ENCODE peak calls at places on chromosome 21, in four cellular contexts. Y is astrocyte, Q is GM12865, D is IMR-90. H is an unnamed sample.

GRCh38 chr21:46634966-46635323 is 529 bp upstream of the PRMT2 start:
- DNase-seq in Y (peak), Q (peak), D (peak), H (no peak)

GRCh38 chr21:37389456-37389855 is 22.9 kb downstream of the DYRK1A start:
- DNase-seq in Y (no peak), Q (no peak), D (no peak), H (no peak)

GRCh38 chr21:15051652-15052554 is 12.9 kb downstream of the NRIP1 start:
- DNase-seq in Y (peak), Q (peak), D (peak), H (no peak)

GRCh38 chr21:26212220-26212619 is 41.6 kb upstream of the APP start:
- DNase-seq in Y (no peak), Q (no peak), D (no peak), H (no peak)

GRCh38 chr21:36461918-36462486 is 17.9 kb downstream of the CLDN14 start:
- DNase-seq in Y (no peak), Q (no peak), D (no peak), H (peak)

GRCh38 chr21:34073749-34074282 is 438 bp downstream of the MRPS6 start:
- DNase-seq in Y (no peak), Q (peak), D (no peak), H (no peak)

GRCh38 chr21:29024474-29025327 is at the start of gene USP16:
- DNase-seq in Y (peak), Q (peak), D (peak), H (peak)

GRCh38 chr21:39655589-39655988 is 42.8 kb downstream of the B3GALT5 start:
- DNase-seq in Y (no peak), Q (no peak), D (no peak), H (no peak)

GRCh38 chr21:26177741-26178452 is 7.3 kb upstream of the APP start:
- DNase-seq in Y (peak), Q (peak), D (no peak), H (no peak)

GRCh38 chr21:16519012-16519411 is 789.2 kb downstream of the USP25 start:
- DNase-seq in Y (peak), Q (no peak), D (no peak), H (no peak)

GRCh38 chr21:46500224-46500861 is 41.7 kb downstream of the DIP2A start:
- DNase-seq in Y (peak), Q (peak), D (peak), H (peak)

GRCh38 chr21:26840206-26840605 is 5.0 kb downstream of the ADAMTS1 start:
- DNase-seq in Y (no peak), Q (no peak), D (no peak), H (no peak)

GRCh38 chr21:36747815-36748381 is 49.0 kb downstream of the SIM2 start:
- DNase-seq in Y (peak), Q (no peak), D (peak), H (no peak)

GRCh38 chr21:27421654-27422053 is 454.8 kb upstream of the ADAMTS5 start:
- DNase-seq in Y (no peak), Q (no peak), D (no peak), H (no peak)

GRCh38 chr21:32572574-32573420 is 12.5 kb downstream of the TCP10L start:
- DNase-seq in Y (no peak), Q (no peak), D (no peak), H (no peak)

GRCh38 chr21:35204850-35205564 is 155.9 kb upstream of the RUNX1 start:
- DNase-seq in Y (peak), Q (no peak), D (peak), H (no peak)
- TF ChIP-seq CTCF in Y (no peak), Q (no peak), D (peak), H (no peak)

GRCh38 chr21:42745511-42746239 is 92.3 kb downstream of the PDE9A start:
- DNase-seq in Y (no peak), Q (no peak), D (no peak), H (no peak)

GRCh38 chr21:42747267-42747701 is 93.9 kb downstream of the PDE9A start:
- DNase-seq in Y (no peak), Q (no peak), D (no peak), H (no peak)

GRCh38 chr21:42746240-42746592 is 92.8 kb downstream of the PDE9A start:
- DNase-seq in Y (no peak), Q (no peak), D (no peak), H (no peak)

GRCh38 chr21:42746593-42747266 is 93.3 kb downstream of the PDE9A start:
- DNase-seq in Y (no peak), Q (no peak), D (no peak), H (no peak)

GRCh38 chr21:42744520-42745445 is 91.4 kb downstream of the PDE9A start:
- DNase-seq in Y (no peak), Q (no peak), D (no peak), H (no peak)
- H3K4me3 ChIP-seq in Y (no peak), Q (no peak), D (no peak), H (no peak)

DNA sequence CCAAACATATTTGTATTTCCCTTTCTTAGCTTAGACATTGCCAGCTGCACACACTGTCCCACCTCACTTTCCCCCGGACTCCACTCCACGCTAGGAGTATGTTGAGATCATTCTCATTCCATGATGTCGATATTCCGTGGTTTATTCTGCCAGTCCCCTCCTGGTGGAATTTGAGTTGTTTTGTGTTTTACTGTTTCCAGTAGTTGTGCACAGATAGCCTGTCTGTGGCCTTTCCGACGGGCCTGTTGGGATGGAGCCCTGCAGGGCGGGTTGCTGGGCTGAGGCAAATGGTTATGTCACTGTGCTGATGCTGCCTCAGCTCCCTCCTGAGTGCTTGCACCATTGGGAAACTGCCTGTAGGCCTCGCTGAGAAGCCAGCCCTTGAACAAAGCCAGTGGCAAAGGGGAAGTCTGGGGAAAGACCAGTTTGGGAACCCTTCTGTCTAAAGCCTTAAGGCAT is 12.8 kb downstream of the TRAPPC10 start:
- DNase-seq in Y (peak), Q (no peak), D (peak), H (no peak)
- TF ChIP-seq CTCF in Y (no peak), Q (no peak), D (no peak), H (no peak)

GRCh38 chr21:35340273-35340672 is 291.2 kb upstream of the RUNX1 start:
- DNase-seq in Y (no peak), Q (no peak), D (no peak), H (no peak)

GRCh38 chr21:35338281-35338680 is 289.2 kb upstream of the RUNX1 start:
- DNase-seq in Y (no peak), Q (no peak), D (no peak), H (no peak)

GRCh38 chr21:35337573-35337972 is 288.5 kb upstream of the RUNX1 start:
- DNase-seq in Y (no peak), Q (no peak), D (no peak), H (no peak)

GRCh38 chr21:35336534-35336933 is 287.4 kb upstream of the RUNX1 start:
- DNase-seq in Y (no peak), Q (no peak), D (no peak), H (no peak)

GRCh38 chr21:35338881-35339632 is 290.0 kb upstream of the RUNX1 start:
- DNase-seq in Y (no peak), Q (no peak), D (no peak), H (no peak)
- H3K4me3 ChIP-seq in Y (no peak), Q (no peak), D (no peak), H (no peak)

GRCh38 chr21:30842990-30843389 is 13.4 kb upstream of the KRTAP7-1 start:
- DNase-seq in Y (no peak), Q (no peak), D (no peak), H (no peak)

GRCh38 chr21:30838536-30838935 is 9.0 kb upstream of the KRTAP7-1 start:
- DNase-seq in Y (no peak), Q (no peak), D (no peak), H (no peak)

GRCh38 chr21:30839304-30839703 is 9.7 kb upstream of the KRTAP7-1 start:
- DNase-seq in Y (no peak), Q (peak), D (no peak), H (no peak)
- TF ChIP-seq CTCF in Y (peak), Q (peak), D (no peak), H (peak)

DNA sequence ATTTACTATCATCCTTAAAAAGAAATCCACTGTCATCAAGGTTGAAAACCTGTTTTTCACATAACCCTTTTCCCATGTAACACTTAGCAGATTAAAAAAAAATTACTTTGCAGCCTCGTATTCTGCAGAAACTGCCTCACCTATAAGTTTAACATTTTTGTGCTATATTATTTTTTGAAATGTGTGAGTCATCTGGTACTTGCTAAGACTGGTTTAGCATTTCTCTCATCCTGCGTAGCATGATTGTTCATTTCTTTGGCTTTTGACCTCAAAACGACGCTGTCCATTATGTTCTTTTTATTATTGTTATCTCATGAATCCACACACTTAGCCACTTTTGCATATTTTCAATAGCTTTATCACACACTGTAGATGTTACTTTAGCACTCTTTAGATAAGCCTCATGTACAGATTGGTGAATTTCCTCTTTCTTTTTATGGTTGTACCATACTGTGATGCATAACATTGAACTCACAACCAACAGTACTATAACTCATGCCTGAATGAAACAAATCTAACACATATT is 1005.0 kb upstream of the NCAM2 start:
- DNase-seq in Y (no peak), Q (no peak), D (no peak), H (no peak)
- H3K4me3 ChIP-seq in Y (no peak), Q (no peak), D (no peak), H (no peak)

GRCh38 chr21:18164933-18165332 is 79.7 kb upstream of the CHODL start:
- DNase-seq in Y (no peak), Q (peak), D (no peak), H (no peak)
- TF ChIP-seq CTCF in Y (no peak), Q (no peak), D (no peak), H (no peak)